ENCODE peak calls at places on chromosomes 16 and 17, in eight cellular contexts. T is BJ; B is activated CD4-positive, alpha-beta T cell treated with anti-CD3 and anti-CD28 coated beads, Interleukin-2, amount 50 U/mL, for 24 hours; R is DMS153; A is fibroblast of pulmonary artery; D is HEK293T; J is GM10248; K is stimulated activated CD4-positive, alpha-beta T cell treated with anti-CD3 and anti-CD28 coated beads, Interleukin-2, amount 100 ng/mL, for 48 hours. S is an unnamed sample.
A peak's percentile ranks its signal among the peaks of the same experiment; 100 is the strongest.

GRCh38 chr17:48093341-48094045 is 7.8 kb downstream of the CBX1 start:
- DNase-seq in T (no peak), B (no peak), R (no peak), A (no peak), D (no peak), J (no peak), K (no peak), S (no peak)

GRCh38 chr16:79823644-79824043 is 223.1 kb upstream of the MAF start:
- DNase-seq in T (no peak), B (no peak), R (no peak), A (no peak), D (no peak), J (no peak), K (no peak), S (no peak)

GRCh38 chr16:78210305-78210704 is 110.9 kb downstream of the WWOX start:
- DNase-seq in T (no peak), B (no peak), R (peak; percentile 37), A (no peak), D (no peak), J (no peak), K (no peak), S (no peak)

GRCh38 chr16:46991729-46992704 is 18.5 kb upstream of the DNAJA2 start:
- DNase-seq in T (no peak), B (no peak), R (no peak), A (no peak), D (no peak), J (no peak), K (no peak), S (no peak)

GRCh38 chr17:15516150-15516549 is 47.1 kb downstream of the TVP23C start:
- DNase-seq in T (no peak), B (no peak), R (no peak), A (peak; percentile 45), D (no peak), J (no peak), K (no peak), S (no peak)

GRCh38 chr16:23952128-23953041 is 116.6 kb downstream of the PRKCB start:
- DNase-seq in T (peak; percentile 5), B (peak; percentile 42), R (no peak), A (no peak), D (no peak), J (no peak), K (no peak), S (no peak)

GRCh38 chr17:57727776-57728175 is 17.3 kb downstream of the CCDC182 start:
- DNase-seq in T (no peak), B (no peak), R (no peak), A (no peak), D (no peak), J (no peak), K (no peak), S (no peak)

GRCh38 chr16:86337581-86338402 is 172.5 kb upstream of the FOXF1 start:
- DNase-seq in T (no peak), B (no peak), R (no peak), A (no peak), D (no peak), J (no peak), K (no peak), S (no peak)

GRCh38 chr17:17303010-17303846 is at the start of gene NT5M:
- DNase-seq in T (no peak), B (peak; percentile 55), R (peak; percentile 37), A (peak; percentile 55), D (peak; percentile 82), J (peak; percentile 87), K (peak; percentile 66), S (peak; percentile 85)

GRCh38 chr16:84763629-84764028 is 56.2 kb upstream of the CRISPLD2 start:
- DNase-seq in T (no peak), B (no peak), R (no peak), A (no peak), D (no peak), J (no peak), K (no peak), S (no peak)

GRCh38 chr17:39926588-39927100 is 757 bp downstream of the ORMDL3 start:
- DNase-seq in T (no peak), B (peak; percentile 44), R (no peak), A (peak; percentile 48), D (peak; percentile 22), J (peak; percentile 59), K (no peak), S (no peak)

GRCh38 chr17:42781639-42782401 is 1.4 kb downstream of the WNK4 start:
- DNase-seq in T (no peak), B (no peak), R (no peak), A (no peak), D (no peak), J (no peak), K (no peak), S (no peak)

GRCh38 chr17:40159456-40159855 is 17.8 kb upstream of the RAPGEFL1 start:
- DNase-seq in T (no peak), B (no peak), R (no peak), A (no peak), D (no peak), J (no peak), K (no peak), S (no peak)

GRCh38 chr16:24999088-24999670 is 16.0 kb downstream of the ARHGAP17 start:
- DNase-seq in T (no peak), B (no peak), R (no peak), A (no peak), D (no peak), J (no peak), K (no peak), S (no peak)